ENCODE peak calls at places on chromosomes 7 and 10, in six cellular contexts. Z is AG04450, P is HEK293T, L is NCI-H460, S is progenitor cell of endocrine pancreas, A is GM13976. Y is an unnamed sample.
A peak's percentile ranks its signal among the peaks of the same experiment; 100 is the strongest.

GRCh38 chr10:96341219-96342182 is 17.3 kb downstream of the OPALIN start:
- DNase-seq in Z (no peak), P (no peak), L (no peak), S (no peak), A (no peak), Y (no peak)

GRCh38 chr7:124552217-124552616 is 213.4 kb downstream of the GPR37 start:
- DNase-seq in Z (no peak), P (no peak), L (no peak), S (no peak), A (no peak), Y (peak; percentile 23)

GRCh38 chr10:19977097-19977521 is 160.9 kb downstream of the PLXDC2 start:
- DNase-seq in Z (no peak), P (no peak), L (no peak), S (no peak), A (no peak), Y (no peak)

GRCh38 chr7:121739465-121739864 is 133.5 kb upstream of the PTPRZ1 start:
- DNase-seq in Z (no peak), P (no peak), L (no peak), S (no peak), A (no peak), Y (no peak)

GRCh38 chr10:36114913-36115312 is 472.8 kb upstream of the FZD8 start:
- DNase-seq in Z (peak; percentile 58), P (no peak), L (no peak), S (no peak), A (no peak), Y (peak; percentile 76)

GRCh38 chr10:49178489-49179471 is 9.4 kb downstream of the TMEM273 start:
- DNase-seq in Z (no peak), P (no peak), L (no peak), S (no peak), A (peak; percentile 22), Y (no peak)

GRCh38 chr10:10644317-10645111 is 373.2 kb upstream of the CELF2 start:
- DNase-seq in Z (no peak), P (no peak), L (peak; percentile 5), S (no peak), A (no peak), Y (peak; percentile 14)

GRCh38 chr10:74343804-74344203 is 192.8 kb downstream of the ADK start:
- DNase-seq in Z (no peak), P (no peak), L (no peak), S (no peak), A (no peak), Y (no peak)

GRCh38 chr7:151313857-151314256 is 27.8 kb upstream of the NUB1 start:
- DNase-seq in Z (no peak), P (no peak), L (no peak), S (no peak), A (no peak), Y (peak; percentile 25)

GRCh38 chr10:663844-664243 is 25.6 kb downstream of the DIP2C start:
- DNase-seq in Z (no peak), P (no peak), L (no peak), S (no peak), A (no peak), Y (no peak)

GRCh38 chr10:1605121-1605520 is 132.2 kb downstream of the ADARB2 start:
- DNase-seq in Z (no peak), P (no peak), L (no peak), S (no peak), A (no peak), Y (no peak)

GRCh38 chr7:44994877-44995554 is 5.0 kb upstream of the CCM2 start:
- DNase-seq in Z (no peak), P (no peak), L (no peak), S (no peak), A (no peak), Y (no peak)

GRCh38 chr7:106668853-106669539 is 8.0 kb upstream of the CCDC71L start:
- DNase-seq in Z (no peak), P (no peak), L (no peak), S (no peak), A (no peak), Y (no peak)

GRCh38 chr7:90824386-90825307 is 228.5 kb downstream of the CDK14 start:
- DNase-seq in Z (peak; percentile 49), P (no peak), L (no peak), S (no peak), A (no peak), Y (peak; percentile 85)

GRCh38 chr10:83544049-83544448 is 595.3 kb upstream of the GHITM start:
- DNase-seq in Z (no peak), P (no peak), L (no peak), S (no peak), A (no peak), Y (peak; percentile 4)

GRCh38 chr7:31120800-31121513 is 68.8 kb downstream of the ADCYAP1R1 start:
- DNase-seq in Z (no peak), P (no peak), L (no peak), S (no peak), A (no peak), Y (no peak)

GRCh38 chr10:116952729-116953128 is 52.3 kb downstream of the SHTN1 start:
- DNase-seq in Z (no peak), P (no peak), L (no peak), S (no peak), A (no peak), Y (no peak)

GRCh38 chr7:31819031-31819430 is 132.0 kb downstream of the PPP1R17 start:
- DNase-seq in Z (no peak), P (no peak), L (no peak), S (no peak), A (no peak), Y (no peak)

Y was measured in EH.